ENCODE peak calls at places on chromosome 12, in nine cellular contexts. U is lower leg skin, X is pancreas, F is fibroblast of mammary gland, Y is choroid plexus epithelial cell, O is HCT116, J is GM06990, P is fibroblast of pulmonary artery, S is endothelial cell. T is an unnamed sample.

GRCh38 chr12:6837370-6838060 is 3.2 kb upstream of the GNB3 start:
- DNase-seq in F (no peak), P (no peak), U (no peak), X (no peak), O (no peak), S (no peak), J (no peak), Y (no peak), T (no peak)

GRCh38 chr12:42326466-42327226 is 679 bp downstream of the PPHLN1 start:
- DNase-seq in J (peak), F (peak), O (no peak), X (no peak), U (no peak), S (no peak), P (peak), Y (peak), T (peak)

GRCh38 chr12:107492393-107493134 is 193.0 kb upstream of the PWP1 start:
- DNase-seq in O (no peak), U (peak), F (no peak), S (no peak), X (no peak), Y (no peak), P (no peak), J (no peak), T (peak)

GRCh38 chr12:10722502-10722904 is 620 bp downstream of the YBX3 start:
- DNase-seq in S (peak), U (peak), Y (peak), F (peak), J (peak), O (no peak), X (peak), P (peak), T (peak)

GRCh38 chr12:48779869-48780268 is 9.0 kb downstream of the ADCY6 start:
- DNase-seq in Y (peak), P (peak), S (no peak), F (peak), J (no peak), O (no peak), X (no peak), U (no peak), T (no peak)

GRCh38 chr12:18262514-18262913 is 1.2 kb downstream of the PIK3C2G start:
- DNase-seq in J (no peak), S (no peak), X (no peak), F (no peak), U (no peak), O (no peak), P (no peak), Y (no peak), T (no peak)

GRCh38 chr12:68375701-68376469 is 43.7 kb upstream of the MDM1 start:
- DNase-seq in Y (peak), S (no peak), U (no peak), O (no peak), P (no peak), X (no peak), F (peak), J (no peak), T (no peak)

GRCh38 chr12:8077207-8077606 is 4.9 kb upstream of the NECAP1 start:
- DNase-seq in Y (no peak), X (no peak), J (no peak), U (no peak), P (no peak), F (peak), S (no peak), O (no peak), T (no peak)

GRCh38 chr12:53966385-53967133 is 6.4 kb upstream of the HOXC11 start:
- DNase-seq in J (no peak), P (no peak), S (no peak), F (no peak), U (no peak), O (no peak), X (no peak), Y (no peak), T (no peak)

GRCh38 chr12:31517994-31518393 is 72.9 kb downstream of the DENND5B start:
- DNase-seq in S (no peak), U (no peak), P (peak), O (no peak), X (no peak), Y (peak), F (no peak), J (no peak), T (no peak)

GRCh38 chr12:116389990-116390655 is 112.6 kb upstream of the MED13L start:
- DNase-seq in F (peak), Y (peak), J (no peak), S (no peak), O (peak), X (no peak), U (no peak), P (peak), T (no peak)

GRCh38 chr12:12209043-12209442 is 57.8 kb downstream of the LRP6 start:
- DNase-seq in Y (no peak), X (no peak), S (no peak), J (no peak), P (no peak), F (no peak), U (no peak), O (no peak), T (no peak)

GRCh38 chr12:68559246-68559645 is 51.5 kb upstream of the RAP1B start:
- DNase-seq in Y (no peak), O (no peak), X (no peak), U (no peak), P (peak), F (peak), J (no peak), S (no peak), T (no peak)

GRCh38 chr12:86006727-86007126 is 132.6 kb downstream of the NTS start:
- DNase-seq in J (no peak), F (no peak), P (peak), X (no peak), S (no peak), O (no peak), Y (peak), U (no peak), T (no peak)

GRCh38 chr12:116971222-116971621 is 60.5 kb downstream of the FBXW8 start:
- DNase-seq in U (no peak), F (no peak), O (no peak), X (no peak), J (no peak), P (no peak), S (no peak), Y (no peak), T (no peak)

GRCh38 chr12:81015510-81015909 is 62.4 kb upstream of the ACSS3 start:
- DNase-seq in S (no peak), F (no peak), U (no peak), J (no peak), P (no peak), X (no peak), Y (peak), O (no peak), T (no peak)

GRCh38 chr12:61490732-61491498 is 769.3 kb upstream of the USP15 start:
- DNase-seq in Y (peak), U (no peak), J (no peak), S (no peak), O (no peak), X (no peak), F (peak), P (no peak), T (no peak)

GRCh38 chr12:64457036-64457435 is 5.1 kb downstream of the TBK1 start:
- DNase-seq in Y (peak), P (peak), F (peak), O (no peak), S (peak), X (no peak), J (no peak), U (no peak), T (no peak)

GRCh38 chr12:54304187-54304810 is 3.5 kb upstream of the NFE2 start:
- DNase-seq in Y (peak), X (peak), S (peak), U (peak), F (no peak), J (no peak), P (peak), O (no peak), T (no peak)

GRCh38 chr12:109739747-109740693 is 26.4 kb downstream of the FAM222A start:
- DNase-seq in O (no peak), F (no peak), S (peak), X (peak), J (no peak), Y (no peak), U (peak), P (no peak), T (no peak)

GRCh38 chr12:39116877-39117276 is 211.5 kb upstream of the CPNE8 start:
- DNase-seq in X (no peak), Y (no peak), U (no peak), F (no peak), P (no peak), O (no peak), S (no peak), J (no peak), T (no peak)

GRCh38 chr12:90611891-90612290 is 343.1 kb downstream of the CCER1 start:
- DNase-seq in F (no peak), P (no peak), Y (no peak), J (no peak), U (no peak), O (no peak), X (no peak), S (no peak), T (no peak)

GRCh38 chr12:29640589-29641345 is 143.0 kb downstream of the TMTC1 start:
- DNase-seq in U (no peak), Y (peak), J (no peak), F (peak), P (peak), O (peak), X (no peak), S (no peak), T (no peak)

GRCh38 chr12:6457220-6457945 is 5.5 kb downstream of the TAPBPL start:
- DNase-seq in P (no peak), S (no peak), J (no peak), O (no peak), Y (no peak), U (peak), F (no peak), X (no peak), T (no peak)

GRCh38 chr12:3348055-3348454 is 142.9 kb upstream of the PRMT8 start:
- DNase-seq in U (no peak), Y (no peak), O (no peak), X (no peak), S (no peak), J (no peak), F (no peak), P (no peak), T (no peak)

GRCh38 chr12:3351731-3352130 is 139.3 kb upstream of the PRMT8 start:
- DNase-seq in F (no peak), O (no peak), U (no peak), J (no peak), Y (no peak), S (no peak), P (no peak), X (no peak), T (no peak)

GRCh38 chr12:3353621-3354020 is 137.4 kb upstream of the PRMT8 start:
- DNase-seq in Y (no peak), X (no peak), S (no peak), P (no peak), U (peak), O (no peak), F (no peak), J (no peak), T (no peak)

GRCh38 chr12:3352230-3352629 is 138.8 kb upstream of the PRMT8 start:
- DNase-seq in O (no peak), F (no peak), P (no peak), U (no peak), Y (no peak), J (no peak), X (no peak), S (no peak), T (no peak)

GRCh38 chr12:3350432-3350831 is 140.6 kb upstream of the PRMT8 start:
- DNase-seq in P (no peak), Y (no peak), X (no peak), F (no peak), S (no peak), J (no peak), U (no peak), O (no peak), T (no peak)
- TF ChIP-seq CTCF in P (no peak), Y (no peak), X (no peak), F (no peak), S (no peak), J (no peak), U (no peak), O (no peak), T (no peak)

GRCh38 chr12:131827961-131828534 is at the start of gene MMP17:
- DNase-seq in X (peak), O (no peak), U (peak), J (no peak), S (peak), Y (peak), F (peak), P (peak), T (peak)
- TF ChIP-seq CTCF in X (no peak), O (no peak), U (no peak), J (peak), S (no peak), Y (no peak), F (no peak), P (no peak), T (peak)

GRCh38 chr12:40446385-40446784 is 221.6 kb downstream of the LRRK2 start:
- DNase-seq in X (no peak), F (peak), O (peak), U (no peak), P (peak), S (no peak), J (no peak), Y (peak), T (peak)
- TF ChIP-seq CTCF in X (no peak), F (peak), O (no peak), U (no peak), P (peak), S (peak), J (peak), Y (no peak), T (peak)

DNA sequence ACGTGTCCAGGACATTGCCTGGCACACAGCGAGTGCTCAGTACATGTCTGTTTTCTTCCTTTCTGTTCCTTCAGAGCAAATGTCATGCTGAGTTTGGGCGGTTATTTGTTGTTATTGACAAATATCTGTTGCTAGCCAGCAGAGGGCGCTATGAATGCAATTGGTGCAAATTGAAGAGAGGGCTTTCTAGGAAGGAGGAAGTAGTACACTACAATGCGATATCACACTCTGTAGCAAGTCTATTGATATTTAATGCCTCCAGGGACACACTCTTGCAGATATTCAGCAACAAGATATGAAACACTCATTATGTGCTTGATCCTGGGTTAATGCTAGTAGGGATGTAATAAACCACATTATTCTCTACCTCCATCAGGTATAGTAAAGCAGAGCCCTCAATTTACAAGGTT is 267.3 kb upstream of the SRRM4 start:
- DNase-seq in J (peak), Y (no peak), X (peak), U (peak), P (no peak), S (peak), F (no peak), O (peak), T (peak)
- TF ChIP-seq CTCF in J (peak), Y (no peak), X (peak), U (no peak), P (no peak), S (peak), F (peak), O (peak), T (peak)

GRCh38 chr12:20798561-20798960 is 11.9 kb upstream of the SLCO1B3 start:
- DNase-seq in P (peak), J (no peak), X (no peak), S (no peak), Y (peak), U (no peak), O (peak), F (peak), T (no peak)
- TF ChIP-seq CTCF in P (no peak), J (peak), X (no peak), S (peak), Y (peak), U (no peak), O (peak), F (peak), T (peak)

DNA sequence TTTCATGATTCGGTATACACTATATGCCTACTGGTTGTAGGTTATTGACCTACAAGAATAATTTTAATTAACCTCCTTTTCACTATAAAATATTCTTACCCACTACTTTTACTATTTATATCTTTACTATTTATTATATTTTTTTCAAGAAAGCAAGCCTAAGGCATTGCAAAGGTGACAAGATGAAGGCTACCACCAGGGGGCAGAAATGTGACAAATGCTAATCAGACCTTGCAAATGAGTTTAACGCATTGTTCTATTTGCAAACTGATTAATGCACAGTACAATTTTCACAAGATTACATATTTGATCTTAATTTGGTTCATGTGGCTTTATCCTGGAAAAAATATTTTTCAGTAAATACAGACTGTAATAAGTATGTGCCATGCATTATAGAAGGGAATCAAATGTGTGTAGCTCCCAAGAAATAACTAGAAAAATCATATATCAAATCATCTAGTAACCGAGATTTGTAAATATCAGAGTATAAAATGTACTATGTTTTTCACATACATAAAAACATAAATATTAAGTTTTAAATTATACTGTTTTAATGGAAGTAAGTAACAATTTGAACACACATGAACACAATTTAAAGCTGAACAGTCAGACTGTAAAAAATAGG is 107.0 kb downstream of the ADAMTS20 start:
- DNase-seq in P (peak), Y (peak), J (no peak), U (no peak), S (peak), X (peak), F (peak), O (peak), T (peak)
- TF ChIP-seq CTCF in P (peak), Y (peak), J (peak), U (no peak), S (peak), X (peak), F (peak), O (peak), T (peak)